ENCODE peak calls at places on chromosomes 5 and 9, in nine cellular contexts. G is GM03348, M is cardiac fibroblast, E is amygdala, C is T1000, Q is MCF 10A, K is AG04450, V is colonic mucosa, L is left ventricle myocardium inferior. O is an unnamed sample.

GRCh38 chr5:103915081-103915480 is 352.5 kb upstream of the NUDT12 start:
- DNase-seq in G (peak; percentile 10), M (no peak), E (no peak), C (no peak), Q (no peak), K (no peak), V (no peak), L (no peak), O (no peak)

GRCh38 chr5:148374693-148375360 is 8.9 kb upstream of the FBXO38 start:
- DNase-seq in G (peak; percentile 67), M (peak; percentile 86), E (no peak), C (no peak), Q (peak; percentile 86), K (no peak), V (peak; percentile 52), L (no peak), O (no peak)

GRCh38 chr9:76588320-76588719 is 129.3 kb downstream of the GCNT1 start:
- DNase-seq in G (no peak), M (no peak), E (no peak), C (no peak), Q (no peak), K (no peak), V (no peak), L (no peak), O (no peak)

GRCh38 chr5:158155087-158155486 is 296.1 kb upstream of the CLINT1 start:
- DNase-seq in G (no peak), M (no peak), E (no peak), C (no peak), Q (no peak), K (no peak), V (no peak), L (no peak), O (no peak)

GRCh38 chr5:132138260-132138659 is 64.7 kb downstream of the CSF2 start:
- DNase-seq in G (peak; percentile 9), M (peak; percentile 66), E (no peak), C (no peak), Q (peak; percentile 11), K (no peak), V (no peak), L (no peak), O (no peak)

GRCh38 chr5:133347039-133347438 is 265.3 kb downstream of the FSTL4 start:
- DNase-seq in G (no peak), M (no peak), E (no peak), C (no peak), Q (peak; percentile 36), K (no peak), V (no peak), L (no peak), O (no peak)

GRCh38 chr5:79720096-79720495 is 30.5 kb downstream of the CMYA5 start:
- DNase-seq in G (no peak), M (no peak), E (no peak), C (no peak), Q (no peak), K (no peak), V (no peak), L (no peak), O (no peak)

GRCh38 chr9:99255651-99256050 is 33.6 kb downstream of the SEC61B start:
- DNase-seq in G (no peak), M (no peak), E (no peak), C (no peak), Q (no peak), K (no peak), V (no peak), L (no peak), O (no peak)

GRCh38 chr9:134456740-134457315 is 130.6 kb downstream of the RXRA start:
- DNase-seq in G (no peak), M (no peak), E (no peak), C (peak; percentile 47), Q (no peak), K (no peak), V (no peak), L (no peak), O (no peak)

GRCh38 chr5:96857454-96857853 is 18.8 kb upstream of the ERAP2 start:
- DNase-seq in G (no peak), M (no peak), E (no peak), C (no peak), Q (no peak), K (no peak), V (no peak), L (no peak), O (no peak)

GRCh38 chr9:95785209-95785608 is 90.3 kb upstream of the ERCC6L2 start:
- DNase-seq in G (no peak), M (no peak), E (no peak), C (no peak), Q (no peak), K (no peak), V (no peak), L (no peak), O (no peak)

GRCh38 chr9:16624356-16624755 is 246.1 kb downstream of the BNC2 start:
- DNase-seq in G (no peak), M (no peak), E (no peak), C (no peak), Q (no peak), K (no peak), V (no peak), L (no peak), O (no peak)

GRCh38 chr5:73322453-73323076 is 126.0 kb downstream of the FOXD1 start:
- DNase-seq in G (no peak), M (no peak), E (no peak), C (no peak), Q (no peak), K (no peak), V (no peak), L (no peak), O (no peak)

GRCh38 chr5:41156739-41157138 is 56.6 kb downstream of the C6 start:
- DNase-seq in G (no peak), M (peak; percentile 75), E (no peak), C (no peak), Q (peak; percentile 84), K (peak; percentile 16), V (no peak), L (no peak), O (no peak)

GRCh38 chr5:17275279-17276158 is 58.1 kb downstream of the BASP1 start:
- DNase-seq in G (no peak), M (no peak), E (no peak), C (no peak), Q (no peak), K (no peak), V (no peak), L (no peak), O (no peak)

GRCh38 chr9:136204086-136204805 is 682 bp downstream of the LHX3 start:
- DNase-seq in G (no peak), M (no peak), E (no peak), C (no peak), Q (no peak), K (no peak), V (no peak), L (no peak), O (no peak)

GRCh38 chr9:114412057-114412683 is 24.4 kb upstream of the AKNA start:
- DNase-seq in G (no peak), M (no peak), E (no peak), C (no peak), Q (no peak), K (no peak), V (no peak), L (no peak), O (no peak)

GRCh38 chr5:169268019-169268418 is 32.9 kb downstream of the SLIT3 start:
- DNase-seq in G (peak; percentile 82), M (no peak), E (no peak), C (no peak), Q (no peak), K (no peak), V (no peak), L (no peak), O (no peak)

GRCh38 chr9:5557606-5558587 is 47.6 kb downstream of the PDCD1LG2 start:
- DNase-seq in G (peak; percentile 43), M (peak; percentile 97), E (no peak), C (no peak), Q (no peak), K (no peak), V (no peak), L (no peak), O (peak; percentile 41)

GRCh38 chr5:15463231-15463630 is 36.7 kb upstream of the FBXL7 start:
- DNase-seq in G (peak; percentile 24), M (peak; percentile 55), E (no peak), C (no peak), Q (no peak), K (peak; percentile 3), V (no peak), L (no peak), O (no peak)

GRCh38 chr5:134100283-134101011 is 14.0 kb upstream of the TCF7 start:
- DNase-seq in G (peak; percentile 55), M (peak; percentile 60), E (no peak), C (no peak), Q (peak; percentile 85), K (no peak), V (no peak), L (no peak), O (peak; percentile 76)

GRCh38 chr5:142547445-142548374 is 138.2 kb downstream of the FGF1 start:
- DNase-seq in G (no peak), M (no peak), E (no peak), C (no peak), Q (no peak), K (no peak), V (no peak), L (no peak), O (no peak)

GRCh38 chr5:179801304-179802206 is 5.1 kb downstream of the MGAT4B start:
- DNase-seq in G (peak; percentile 67), M (peak; percentile 64), E (no peak), C (no peak), Q (no peak), K (no peak), V (peak; percentile 84), L (peak; percentile 74), O (peak; percentile 81)

GRCh38 chr9:136886610-136887597 is 588 bp downstream of the TRAF2 start:
- DNase-seq in G (peak; percentile 90), M (peak; percentile 12), E (no peak), C (no peak), Q (no peak), K (no peak), V (no peak), L (no peak), O (peak; percentile 71)

GRCh38 chr5:87411586-87412416 is 929 bp downstream of the CCNH start:
- DNase-seq in G (peak; percentile 9), M (peak; percentile 68), E (no peak), C (no peak), Q (peak; percentile 30), K (no peak), V (peak; percentile 57), L (no peak), O (no peak)

GRCh38 chr5:1208743-1209551 is 7.6 kb downstream of the SLC6A19 start:
- DNase-seq in G (peak; percentile 81), M (peak; percentile 30), E (no peak), C (no peak), Q (peak; percentile 33), K (no peak), V (peak; percentile 54), L (no peak), O (no peak)

GRCh38 chr5:157107508-157107907 is 1.3 kb downstream of the HAVCR2 start:
- DNase-seq in G (no peak), M (no peak), E (no peak), C (no peak), Q (no peak), K (no peak), V (no peak), L (no peak), O (no peak)

GRCh38 chr9:37745970-37746369 is 7.6 kb upstream of the TRMT10B start:
- DNase-seq in G (no peak), M (no peak), E (no peak), C (peak; percentile 14), Q (no peak), K (no peak), V (no peak), L (no peak), O (no peak)

GRCh38 chr5:73126381-73126780 is 6.0 kb downstream of the TMEM171 start:
- DNase-seq in G (no peak), M (no peak), E (no peak), C (no peak), Q (no peak), K (no peak), V (no peak), L (no peak), O (no peak)

GRCh38 chr9:137030528-137030927 is 1.4 kb downstream of the FUT7 start:
- DNase-seq in G (no peak), M (no peak), E (no peak), C (no peak), Q (no peak), K (no peak), V (peak; percentile 31), L (no peak), O (peak; percentile 40)

GRCh38 chr9:6015278-6016157 is at the start of gene RANBP6:
- DNase-seq in G (peak; percentile 95), M (peak; percentile 86), E (peak; percentile 64), C (peak; percentile 51), Q (peak; percentile 85), K (peak; percentile 39), V (peak; percentile 93), L (peak; percentile 92), O (peak; percentile 90)